ENCODE peak calls at places on chromosomes 4 and X, in four cellular contexts. Q is stimulated activated CD4-positive, alpha-beta T cell treated with anti-CD3 and anti-CD28 coated beads, Interleukin-1b, Interleukin-23, amount 100 ng/mL, for 48 hours; F is tibial artery; N is endothelial cell. T is an unnamed sample.

GRCh38 chrX:44890247-44890646 is 17.3 kb downstream of the KDM6A start:
- DNase-seq in N (no peak), F (no peak), Q (no peak), T (no peak)

GRCh38 chrX:115251458-115252233 is 17.8 kb upstream of the LRCH2 start:
- DNase-seq in F (no peak), Q (no peak), N (no peak), T (no peak)

GRCh38 chr4:138579146-138579545 is 337.0 kb upstream of the SLC7A11 start:
- DNase-seq in F (no peak), Q (no peak), N (no peak), T (no peak)

GRCh38 chrX:24340501-24340900 is 19.9 kb upstream of the SUPT20HL1 start:
- DNase-seq in N (no peak), F (no peak), Q (no peak), T (no peak)

GRCh38 chr4:21656832-21657231 is 291.7 kb downstream of the KCNIP4 start:
- DNase-seq in Q (no peak), N (no peak), F (no peak), T (peak)

GRCh38 chr4:337932-338758 is 531 bp downstream of the ZNF141 start:
- DNase-seq in F (no peak), Q (peak), N (peak), T (no peak)

GRCh38 chrX:134880866-134881265 is 109.9 kb upstream of the SMIM10 start:
- DNase-seq in F (no peak), Q (no peak), N (no peak), T (no peak)

GRCh38 chr4:74016068-74016467 is 17.6 kb upstream of the CXCL5 start:
- DNase-seq in Q (no peak), F (no peak), N (no peak), T (no peak)

GRCh38 chr4:9984621-9985020 is 36.7 kb downstream of the SLC2A9 start:
- DNase-seq in N (no peak), F (no peak), Q (no peak), T (no peak)

T was measured in iPS DF 19.7.